ENCODE peak calls at places on chromosomes 3 and 15, in seven cellular contexts. J, M, E, P, H, I and N are unnamed samples. For H3K4me1, the result is how much of the 10 kb centered on the place peaks cover.

GRCh38 chr15:64163662-64164362 is 990 bp upstream of the PPIB start:
- DNase-seq in J (peak), M (no peak), E (no peak), P (no peak), H (no peak), I (peak), N (no peak)

GRCh38 chr3:98182196-98182595 is 15.7 kb downstream of the OR5H15 start:
- DNase-seq in J (no peak), M (no peak), E (no peak), P (no peak), H (no peak), I (no peak), N (no peak)

GRCh38 chr15:44289352-44289790 is 852 bp downstream of the GOLM2 start:
- DNase-seq in J (peak), M (no peak), E (no peak), P (no peak), H (no peak), I (no peak), N (no peak)

GRCh38 chr3:71258116-71258515 is 325.4 kb downstream of the FOXP1 start:
- DNase-seq in J (no peak), M (no peak), E (no peak), P (no peak), H (no peak), I (no peak), N (no peak)

GRCh38 chr15:87145686-87146085 is 1066.0 kb downstream of the AGBL1 start:
- DNase-seq in J (no peak), M (no peak), E (no peak), P (no peak), H (no peak), I (no peak), N (no peak)

GRCh38 chr15:51750942-51751686 is at the start of gene TMOD2:
- DNase-seq in J (peak), M (no peak), E (peak), P (peak), H (peak), I (peak), N (peak)

GRCh38 chr15:35746121-35746520 is 200.2 kb upstream of the DPH6 start:
- DNase-seq in J (no peak), M (no peak), E (no peak), P (no peak), H (no peak), I (peak), N (no peak)

GRCh38 chr3:23720885-23721284 is 84.9 kb upstream of the UBE2E1 start:
- DNase-seq in J (no peak), M (no peak), E (no peak), P (no peak), H (no peak), I (no peak), N (no peak)

GRCh38 chr3:181265750-181266333 is 276.3 kb upstream of the DNAJC19 start:
- DNase-seq in J (no peak), M (no peak), E (no peak), P (no peak), H (no peak), I (no peak), N (no peak)

GRCh38 chr3:172536505-172536904 is 13.3 kb upstream of the TNFSF10 start:
- DNase-seq in J (no peak), M (no peak), E (no peak), P (no peak), H (no peak), I (no peak), N (no peak)

GRCh38 chr3:122030381-122031122 is 8.5 kb upstream of the ILDR1 start:
- DNase-seq in J (no peak), M (no peak), E (no peak), P (no peak), H (no peak), I (no peak), N (no peak)

GRCh38 chr15:101795455-101795854 is 7.9 kb upstream of the OR4F6 start:
- DNase-seq in J (no peak), M (no peak), E (no peak), P (no peak), H (no peak), I (peak), N (no peak)

GRCh38 chr3:182172534-182172933 is 460.8 kb downstream of the SOX2 start:
- DNase-seq in J (no peak), M (no peak), E (no peak), P (no peak), H (no peak), I (peak), N (no peak)

GRCh38 chr3:172323894-172324590 is 124.2 kb downstream of the GHSR start:
- DNase-seq in J (peak), M (peak), E (no peak), P (no peak), H (peak), I (peak), N (peak)

GRCh38 chr3:111585214-111585613 is 9.9 kb downstream of the ZBED2 start:
- DNase-seq in J (no peak), M (no peak), E (no peak), P (no peak), H (no peak), I (peak), N (no peak)

GRCh38 chr3:174116421-174116820 is 718.9 kb downstream of the NLGN1 start:
- DNase-seq in J (no peak), M (no peak), E (no peak), P (no peak), H (no peak), I (peak), N (no peak)

GRCh38 chr3:52792413-52792812 is 2.2 kb upstream of the ITIH3 start:
- DNase-seq in J (no peak), M (no peak), E (no peak), P (no peak), H (no peak), I (no peak), N (no peak)

DNA sequence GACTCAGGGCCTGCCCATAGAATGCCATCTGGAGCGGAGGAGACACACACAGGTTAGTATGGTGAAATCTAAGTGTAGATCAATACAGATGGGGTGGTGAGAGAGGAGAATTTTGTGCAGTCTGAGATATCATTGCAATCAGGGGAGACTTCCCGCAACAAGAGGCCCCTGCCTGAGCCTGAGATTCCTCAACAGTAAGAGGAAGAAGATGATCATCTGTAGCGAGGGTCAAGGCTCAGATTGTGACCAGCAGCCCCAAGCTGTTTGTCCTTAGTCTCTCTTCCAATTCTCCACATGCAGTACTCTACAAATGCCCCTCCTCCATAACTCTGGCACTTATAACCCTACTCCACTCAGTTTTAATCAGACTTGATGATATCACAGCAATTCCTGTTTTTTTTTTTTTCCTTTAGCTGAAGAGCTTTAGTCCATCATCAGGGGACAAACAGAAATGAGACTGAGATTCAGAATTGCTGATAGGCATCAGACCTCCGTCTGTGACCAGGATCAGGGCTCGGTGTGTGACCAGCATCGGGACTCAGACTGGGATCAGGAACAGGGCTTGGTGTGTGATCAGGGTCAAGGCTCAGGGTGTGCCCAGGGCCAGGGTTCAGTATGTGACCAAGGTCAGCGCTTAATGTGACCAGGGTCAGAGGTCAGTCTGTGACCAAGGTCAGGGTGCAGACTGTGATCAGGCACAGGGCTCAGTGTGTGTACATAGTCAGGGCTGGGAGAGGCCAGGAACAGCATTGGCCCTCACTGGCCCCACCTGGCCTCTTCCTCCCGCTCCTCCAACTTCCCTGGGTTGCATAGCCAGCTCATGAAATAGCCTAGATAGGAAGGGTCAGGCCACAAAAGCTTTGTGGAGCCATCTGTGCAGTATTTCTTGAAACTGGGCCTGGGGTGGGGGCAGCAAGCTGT is 14.1 kb downstream of the LOXL1 start:
- DNase-seq in J (no peak), M (no peak), E (no peak), P (peak), H (no peak), I (no peak), N (no peak)
- H3K4me1 ChIP-seq in J (under half), M (half or more), E (under half), P (half or more), H (under half), I (under half), N (half or more)

DNA sequence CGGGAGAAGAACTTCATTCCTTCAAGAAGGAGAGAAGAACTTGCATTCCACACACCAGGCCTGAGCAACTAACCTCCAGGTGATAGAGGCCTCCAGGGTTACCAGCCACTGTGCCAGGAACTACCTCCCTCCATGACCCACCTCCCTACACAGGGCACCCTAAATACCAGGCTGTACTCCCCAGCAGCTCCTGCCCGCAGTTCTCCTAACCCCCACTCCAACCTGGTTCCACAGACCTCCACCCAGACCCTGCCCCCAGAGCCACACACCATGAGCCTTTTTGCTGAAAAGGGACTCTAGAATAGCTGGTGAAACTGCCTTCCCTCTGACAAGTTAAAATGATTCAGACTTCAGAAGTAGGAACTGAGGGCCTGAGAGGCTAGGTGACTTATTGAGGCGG is 8.2 kb downstream of the IGDCC3 start:
- DNase-seq in J (no peak), M (no peak), E (no peak), P (no peak), H (no peak), I (no peak), N (no peak)
- H3K4me1 ChIP-seq in J (under half), M (under half), E (under half), P (under half), H (under half), I (under half), N (under half)

GRCh38 chr3:12754315-12754714 is 4.7 kb downstream of the TMEM40 start:
- DNase-seq in J (no peak), M (no peak), E (no peak), P (no peak), H (no peak), I (no peak), N (no peak)
- H3K4me1 ChIP-seq in J (under half), M (under half), E (under half), P (under half), H (under half), I (under half), N (under half)

DNA sequence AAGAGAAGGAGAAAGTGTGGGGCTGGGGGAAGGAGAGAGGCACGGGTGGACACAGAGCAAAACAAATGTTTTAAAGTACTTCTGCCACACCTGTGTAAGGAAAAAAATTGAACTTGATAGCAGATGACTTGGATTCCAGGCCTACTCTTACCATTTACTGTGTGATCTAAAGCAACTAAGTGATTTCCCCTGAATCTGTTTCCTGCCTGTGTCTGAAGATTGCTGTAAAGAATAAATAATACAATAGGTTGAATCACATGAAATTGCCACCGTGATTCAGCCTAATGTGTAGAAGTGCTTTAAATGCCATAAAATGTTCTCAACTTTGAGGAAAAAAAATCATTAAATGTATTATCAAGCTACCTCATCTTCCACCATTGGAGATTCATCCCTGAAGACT is 27.6 kb upstream of the NUDT16 start:
- DNase-seq in J (no peak), M (no peak), E (no peak), P (no peak), H (no peak), I (no peak), N (no peak)
- H3K4me1 ChIP-seq in J (under half), M (under half), E (under half), P (under half), H (under half), I (under half), N (half or more)

DNA sequence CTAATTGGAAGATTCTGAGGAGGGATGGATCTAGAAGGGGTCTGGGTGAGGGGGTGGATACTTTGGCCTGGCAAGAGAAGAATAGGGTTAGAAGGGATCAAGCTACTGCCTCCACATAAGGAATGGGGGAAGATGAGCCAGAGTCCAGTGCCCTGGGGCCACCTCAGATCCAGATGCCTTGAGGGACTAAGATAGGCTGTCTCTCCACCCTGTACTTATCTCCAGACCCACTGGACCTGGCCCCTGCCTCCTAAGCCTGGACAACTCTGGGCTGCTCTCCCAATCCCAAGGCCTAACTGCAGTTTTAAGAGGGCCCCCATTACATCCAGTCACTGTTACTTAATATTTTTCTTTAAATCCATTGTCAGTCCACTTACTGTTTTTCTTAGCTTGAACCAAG is 2.0 kb downstream of the DVL3 start:
- DNase-seq in J (no peak), M (no peak), E (no peak), P (no peak), H (no peak), I (peak), N (no peak)
- H3K4me1 ChIP-seq in J (under half), M (under half), E (under half), P (half or more), H (under half), I (under half), N (half or more)

DNA sequence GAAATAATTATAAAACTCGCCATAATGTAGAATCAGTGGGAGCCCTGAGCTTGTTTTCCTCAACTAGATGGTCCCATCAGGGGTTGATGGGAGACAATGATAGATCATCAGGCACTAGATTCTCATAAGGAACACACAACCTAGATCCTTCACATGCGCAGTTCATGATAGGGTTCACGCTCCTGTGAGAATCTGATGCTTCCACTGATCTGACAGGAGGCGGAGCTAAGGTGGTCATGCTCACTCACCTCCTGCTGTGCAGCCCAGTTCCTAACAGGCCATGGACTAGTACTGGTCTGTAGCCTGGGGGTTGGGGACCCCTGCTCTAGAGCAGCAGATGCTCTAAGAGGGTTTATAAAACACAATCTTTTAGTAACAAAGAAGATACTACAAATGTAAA is 183.6 kb downstream of the ANXA2 start:
- DNase-seq in J (no peak), M (no peak), E (no peak), P (no peak), H (no peak), I (no peak), N (no peak)
- H3K4me1 ChIP-seq in J (under half), M (under half), E (under half), P (under half), H (under half), I (under half), N (under half)

GRCh38 chr15:39376371-39376909 is 204.4 kb upstream of the THBS1 start:
- DNase-seq in J (no peak), M (no peak), E (no peak), P (no peak), H (no peak), I (no peak), N (no peak)

DNA sequence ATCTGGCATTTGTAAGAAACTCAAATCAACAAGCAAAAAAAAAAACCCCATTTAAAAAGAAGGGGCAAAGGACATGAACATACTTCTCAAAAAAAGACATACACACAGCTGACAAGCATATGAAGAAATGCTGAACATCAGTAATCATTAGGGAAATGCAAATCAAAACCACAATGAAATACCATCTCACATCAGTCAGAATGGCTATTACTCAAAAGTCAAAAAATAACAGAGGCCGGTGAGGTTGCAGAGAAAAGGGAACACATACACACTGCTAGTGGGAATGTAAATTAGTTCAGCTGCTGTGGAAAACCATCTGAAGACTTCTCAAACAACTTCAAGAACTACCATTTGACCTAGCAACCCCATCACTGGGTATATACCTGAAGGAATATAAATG is 199.4 kb upstream of the THBS1 start:
- DNase-seq in J (no peak), M (no peak), E (no peak), P (no peak), H (no peak), I (no peak), N (no peak)
- H3K4me1 ChIP-seq in J (under half), M (under half), E (under half), P (under half), H (under half), I (under half), N (under half)

DNA sequence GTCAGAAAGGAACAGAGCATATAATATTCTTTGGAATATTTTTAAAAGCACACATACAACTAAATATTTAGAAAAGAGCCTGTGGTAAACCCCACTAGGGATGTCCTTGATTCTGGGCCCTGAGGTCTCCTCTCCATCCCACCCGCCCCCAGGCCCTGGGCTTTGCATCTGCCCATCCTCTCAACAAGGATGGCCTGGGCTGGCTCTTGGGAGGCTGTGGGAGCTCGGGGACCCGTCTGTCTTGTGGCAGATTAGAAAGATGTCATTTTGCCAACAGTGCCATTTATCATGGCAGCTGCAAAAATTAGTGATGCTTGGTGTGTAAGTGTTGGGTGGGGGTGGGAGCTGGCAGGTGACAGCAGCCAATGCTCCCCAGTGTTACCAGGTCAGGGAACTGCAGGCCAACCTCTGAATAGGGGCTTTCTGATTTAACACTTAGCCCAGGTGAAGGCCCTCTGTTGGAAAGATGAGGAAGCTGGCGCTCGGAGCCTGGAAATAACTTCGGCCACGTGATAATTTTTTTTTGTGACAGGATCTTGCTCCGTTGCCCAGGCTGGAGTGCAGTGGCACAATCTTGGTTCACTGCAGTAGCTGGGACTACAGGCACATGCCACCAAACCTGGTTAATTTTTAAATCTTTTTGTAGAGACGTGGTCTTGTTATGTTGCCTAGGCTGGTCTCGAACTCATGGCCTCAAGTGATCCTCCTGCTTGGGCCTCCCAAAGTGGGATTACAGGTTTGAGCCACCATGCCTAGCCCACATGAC is 16.8 kb upstream of the CSPG4 start:
- DNase-seq in J (no peak), M (no peak), E (no peak), P (peak), H (no peak), I (no peak), N (no peak)
- H3K4me1 ChIP-seq in J (under half), M (under half), E (under half), P (under half), H (under half), I (under half), N (under half)

DNA sequence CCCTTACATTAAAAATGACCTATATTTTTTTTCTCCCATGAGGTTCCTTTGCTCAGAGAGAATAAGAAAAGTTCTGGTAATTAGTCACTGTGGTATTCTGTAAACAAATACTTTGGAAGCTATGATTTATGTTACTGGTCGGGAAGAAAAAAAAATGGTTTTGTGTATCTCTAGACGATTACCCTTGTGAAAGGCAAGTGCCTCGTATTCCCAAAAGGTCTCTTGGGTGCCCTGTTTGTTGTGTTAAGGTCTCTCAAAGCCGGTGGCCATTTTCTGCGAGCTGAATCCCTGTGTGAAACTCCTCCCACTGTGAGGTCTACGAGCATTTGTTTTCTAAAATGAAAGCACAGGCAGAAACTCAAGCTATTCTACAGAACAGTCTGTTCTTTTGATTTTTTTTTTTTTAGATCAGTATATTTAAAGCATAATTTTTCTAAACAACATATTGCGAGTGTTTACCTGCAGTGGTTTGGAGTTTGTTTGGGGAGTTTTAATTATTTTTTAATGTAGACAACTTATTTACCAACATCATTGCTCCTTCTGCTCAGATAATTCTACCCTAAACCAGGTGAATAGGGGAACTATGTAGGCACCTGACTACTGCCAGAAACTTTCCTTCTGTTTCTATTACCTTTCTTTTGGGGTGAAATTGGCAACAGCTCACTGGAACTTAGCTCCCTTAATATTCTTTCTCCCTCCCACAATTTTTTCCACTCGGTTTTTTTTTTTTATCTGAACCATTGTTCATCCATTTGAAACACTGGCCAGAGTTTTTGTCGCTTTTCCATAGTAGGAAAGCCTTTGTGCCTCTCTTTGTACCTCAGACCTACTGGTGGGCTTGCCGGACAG is 44.0 kb downstream of the ZBTB38 start:
- DNase-seq in J (peak), M (no peak), E (peak), P (peak), H (peak), I (peak), N (peak)
- H3K4me1 ChIP-seq in J (half or more), M (half or more), E (half or more), P (half or more), H (under half), I (under half), N (half or more)

GRCh38 chr3:125310623-125311076 is 64.5 kb downstream of the ZNF148 start:
- DNase-seq in J (no peak), M (no peak), E (peak), P (no peak), H (no peak), I (peak), N (no peak)
- H3K4me1 ChIP-seq in J (under half), M (under half), E (under half), P (under half), H (under half), I (under half), N (under half)